ENCODE peak calls at places on chromosomes 6 and 20, in four cellular contexts. One of them, this sample, is unnamed.

GRCh38 chr6:41372526-41373366 is 37.3 kb downstream of the NCR2 start:
- DNase-seq in WTC11: peak
- DNase-seq in activated T-cell treated with anti-CD3 and anti-CD28 coated beads, Interleukin-2, amount 50 U/mL, for 72 hours: no peak
- DNase-seq in cardiac muscle cell: peak
- DNase-seq in this sample: no peak

GRCh38 chr6:28139860-28140500 is 1.7 kb upstream of the ZKSCAN8 start:
- DNase-seq in activated T-cell treated with anti-CD3 and anti-CD28 coated beads, Interleukin-2, amount 50 U/mL, for 72 hours: no peak
- DNase-seq in WTC11: no peak
- DNase-seq in cardiac muscle cell: no peak
- DNase-seq in this sample: no peak

GRCh38 chr20:63501818-63502670 is 3.2 kb upstream of the EEF1A2 start:
- DNase-seq in activated T-cell treated with anti-CD3 and anti-CD28 coated beads, Interleukin-2, amount 50 U/mL, for 72 hours: no peak
- DNase-seq in WTC11: peak
- DNase-seq in cardiac muscle cell: peak
- DNase-seq in this sample: peak

GRCh38 chr6:157035576-157035975 is 258.4 kb downstream of the ARID1B start:
- DNase-seq in WTC11: no peak
- DNase-seq in cardiac muscle cell: no peak
- DNase-seq in activated T-cell treated with anti-CD3 and anti-CD28 coated beads, Interleukin-2, amount 50 U/mL, for 72 hours: no peak
- DNase-seq in this sample: no peak

GRCh38 chr6:4661391-4661790 is 114.8 kb upstream of the CDYL start:
- DNase-seq in activated T-cell treated with anti-CD3 and anti-CD28 coated beads, Interleukin-2, amount 50 U/mL, for 72 hours: no peak
- DNase-seq in WTC11: peak
- DNase-seq in cardiac muscle cell: no peak
- DNase-seq in this sample: no peak

GRCh38 chr6:132041706-132042105 is 90.5 kb upstream of the CCN2 start:
- DNase-seq in cardiac muscle cell: no peak
- DNase-seq in WTC11: no peak
- DNase-seq in activated T-cell treated with anti-CD3 and anti-CD28 coated beads, Interleukin-2, amount 50 U/mL, for 72 hours: no peak
- DNase-seq in this sample: no peak

GRCh38 chr6:3376064-3376463 is 80.8 kb downstream of the SLC22A23 start:
- DNase-seq in cardiac muscle cell: no peak
- DNase-seq in activated T-cell treated with anti-CD3 and anti-CD28 coated beads, Interleukin-2, amount 50 U/mL, for 72 hours: no peak
- DNase-seq in WTC11: no peak
- DNase-seq in this sample: no peak

GRCh38 chr6:141607956-141608355 is 524.8 kb upstream of the GJE1 start:
- DNase-seq in cardiac muscle cell: no peak
- DNase-seq in WTC11: no peak
- DNase-seq in activated T-cell treated with anti-CD3 and anti-CD28 coated beads, Interleukin-2, amount 50 U/mL, for 72 hours: no peak
- DNase-seq in this sample: no peak

This sample was measured in lung microvascular endothelial cell.